ENCODE peak calls at places on chromosomes 4 and X, in six cellular contexts. N is mucosa of gallbladder, U is renal cortical epithelial cell, Q is heart right ventricle, S is ACHN, J is progenitor cell of endocrine pancreas. A is an unnamed sample.

GRCh38 chr4:81395239-81395638 is 76.5 kb downstream of the RASGEF1B start:
- DNase-seq in N (no peak), U (no peak), Q (no peak), S (no peak), J (no peak), A (no peak)

GRCh38 chrX:46327229-46328081 is 217.8 kb downstream of the ZNF674 start:
- DNase-seq in N (peak; percentile 55), U (peak; percentile 91), Q (peak; percentile 23), S (peak; percentile 84), J (peak; percentile 16), A (no peak)

GRCh38 chrX:132193872-132194574 is 25.2 kb downstream of the RAP2C start:
- DNase-seq in N (no peak), U (no peak), Q (no peak), S (no peak), J (no peak), A (no peak)

GRCh38 chrX:118503260-118504041 is 7.8 kb downstream of the DOCK11 start:
- DNase-seq in N (no peak), U (no peak), Q (no peak), S (no peak), J (no peak), A (no peak)

GRCh38 chr4:113996599-113997177 is 17.2 kb upstream of the ARSJ start:
- DNase-seq in N (no peak), U (peak; percentile 82), Q (no peak), S (no peak), J (no peak), A (no peak)

GRCh38 chr4:183823394-183823793 is 81.7 kb upstream of the STOX2 start:
- DNase-seq in N (no peak), U (peak; percentile 98), Q (peak; percentile 34), S (peak; percentile 84), J (no peak), A (no peak)

GRCh38 chrX:130771230-130771629 is 131.8 kb downstream of the ENOX2 start:
- DNase-seq in N (no peak), U (peak; percentile 11), Q (no peak), S (no peak), J (no peak), A (no peak)

GRCh38 chr4:54230479-54231418 is 1.7 kb downstream of the PDGFRA start:
- DNase-seq in N (no peak), U (no peak), Q (peak; percentile 46), S (no peak), J (peak; percentile 17), A (no peak)

GRCh38 chrX:119763175-119763574 is 4.8 kb downstream of the SOWAHD start:
- DNase-seq in N (no peak), U (peak; percentile 90), Q (no peak), S (peak; percentile 86), J (no peak), A (no peak)

GRCh38 chr4:94420356-94420755 is 31.4 kb upstream of the PDLIM5 start:
- DNase-seq in N (no peak), U (peak; percentile 9), Q (no peak), S (no peak), J (no peak), A (no peak)

GRCh38 chrX:148316446-148316845 is 184.0 kb upstream of the AFF2 start:
- DNase-seq in N (no peak), U (no peak), Q (no peak), S (no peak), J (no peak), A (no peak)

GRCh38 chr4:6527259-6527658 is 47.7 kb upstream of the MAN2B2 start:
- DNase-seq in N (no peak), U (no peak), Q (no peak), S (no peak), J (no peak), A (no peak)

GRCh38 chr4:6881908-6882307 is 27.7 kb upstream of the TBC1D14 start:
- DNase-seq in N (no peak), U (no peak), Q (no peak), S (no peak), J (no peak), A (no peak)